ENCODE peak calls at places on chromosomes 7 and 10, in four cellular contexts. I, Q, W and Y are unnamed samples.

GRCh38 chr7:105268056-105268455 is 120.7 kb downstream of the SRPK2 start:
- DNase-seq in I (peak), Q (no peak), W (no peak), Y (peak)

GRCh38 chr7:101970047-101970585 is 152.7 kb downstream of the CUX1 start:
- DNase-seq in W (no peak), Q (no peak), I (no peak), Y (no peak)

GRCh38 chr7:76225379-76225778 is 23.7 kb downstream of the SRRM3 start:
- DNase-seq in I (peak), W (peak), Q (peak), Y (peak)

GRCh38 chr10:49382826-49383225 is 13.1 kb downstream of the DRGX start:
- DNase-seq in Q (no peak), W (no peak), I (no peak), Y (no peak)

GRCh38 chr10:72455889-72456588 is 101.3 kb upstream of the DNAJB12 start:
- DNase-seq in W (no peak), I (peak), Q (no peak), Y (peak)

GRCh38 chr10:5832946-5833345 is 19.7 kb upstream of the GDI2 start:
- DNase-seq in I (no peak), W (no peak), Q (no peak), Y (no peak)

GRCh38 chr7:153457796-153458195 is 594.4 kb upstream of the DPP6 start:
- DNase-seq in W (no peak), I (no peak), Q (no peak), Y (no peak)

GRCh38 chr7:64875658-64876406 is 27.2 kb upstream of the ZNF273 start:
- DNase-seq in W (no peak), I (no peak), Q (no peak), Y (no peak)

GRCh38 chr7:23971031-23971430 is 261.0 kb downstream of the STK31 start:
- DNase-seq in I (no peak), W (no peak), Q (no peak), Y (no peak)

GRCh38 chr10:88923525-88923924 is 29.0 kb downstream of the ACTA2 start:
- DNase-seq in I (peak), W (no peak), Q (no peak), Y (no peak)

GRCh38 chr7:98969386-98969785 is 91.1 kb downstream of the TRRAP start:
- DNase-seq in I (no peak), W (no peak), Q (no peak), Y (no peak)

GRCh38 chr7:17559388-17559787 is 260.9 kb downstream of the AHR start:
- DNase-seq in Q (no peak), I (peak), W (no peak), Y (peak)

GRCh38 chr7:112892263-112892662 is 102.1 kb upstream of the TMEM168 start:
- DNase-seq in W (no peak), I (peak), Q (no peak), Y (peak)

GRCh38 chr10:3779146-3779707 is 5.8 kb downstream of the KLF6 start:
- DNase-seq in Q (no peak), W (peak), I (peak), Y (peak)

GRCh38 chr10:44961231-44961571 is 1.6 kb downstream of the RASSF4 start:
- DNase-seq in W (peak), I (no peak), Q (no peak), Y (no peak)

GRCh38 chr10:64350665-64351064 is 829.5 kb downstream of the REEP3 start:
- DNase-seq in W (no peak), I (no peak), Q (no peak), Y (no peak)

GRCh38 chr7:41637051-41637450 is 65.8 kb downstream of the INHBA start:
- DNase-seq in Q (no peak), W (no peak), I (peak), Y (no peak)

GRCh38 chr7:136009488-136010079 is 32.4 kb upstream of the MTPN start:
- DNase-seq in Q (peak), W (no peak), I (peak), Y (peak)

GRCh38 chr7:128215739-128216138 is 25.3 kb upstream of the LEP start:
- DNase-seq in I (peak), Q (no peak), W (no peak), Y (no peak)

GRCh38 chr7:140324714-140325113 is 73.6 kb downstream of the SLC37A3 start:
- DNase-seq in I (no peak), Q (no peak), W (no peak), Y (no peak)

GRCh38 chr7:138091073-138091472 is 14.8 kb downstream of the AKR1D1 start:
- DNase-seq in W (no peak), I (no peak), Q (no peak), Y (no peak)

GRCh38 chr7:130891254-130892094 is 157.5 kb upstream of the KLF14 start:
- DNase-seq in Q (no peak), W (no peak), I (peak), Y (peak)

DNA sequence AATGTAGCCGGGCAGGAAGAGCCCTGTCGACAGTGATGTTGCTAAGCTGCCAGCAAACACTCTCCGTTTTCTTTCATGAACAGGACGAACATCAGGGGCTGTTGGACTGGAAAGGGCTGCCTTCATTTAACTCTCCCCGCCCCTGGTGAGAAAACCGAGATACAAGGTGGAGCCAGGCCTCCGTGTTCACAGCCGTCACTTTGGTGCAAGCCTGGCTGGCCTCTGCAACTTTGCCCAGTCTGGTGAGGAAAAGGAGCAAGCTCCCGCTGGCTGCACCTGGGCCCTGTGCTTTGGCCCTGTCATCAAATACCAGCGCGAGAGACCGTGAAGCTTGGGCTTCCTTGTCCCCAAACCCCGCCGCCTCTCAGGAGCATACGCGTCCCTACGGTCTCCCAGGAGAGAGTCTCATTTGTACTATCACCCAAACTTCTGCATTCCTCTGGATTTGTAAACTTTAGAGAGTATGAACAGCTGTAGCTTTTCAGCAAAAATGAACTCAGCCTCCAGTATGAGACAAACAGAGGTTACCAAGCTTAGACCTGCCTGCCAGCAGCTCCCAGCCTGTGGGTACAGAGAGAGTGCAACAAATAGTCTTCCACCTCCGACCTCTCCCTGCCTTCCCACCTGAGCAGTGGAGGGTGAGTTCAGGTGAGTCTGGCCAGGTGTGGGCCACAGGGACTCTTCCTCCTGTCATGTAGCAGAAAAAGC is 445.3 kb upstream of the MGMT start:
- DNase-seq in I (no peak), Q (peak), W (peak), Y (peak)
- H2AFZ ChIP-seq in I (no peak), Q (peak), W (no peak), Y (no peak)

GRCh38 chr10:86365346-86366032 is 1.1 kb downstream of the GRID1 start:
- DNase-seq in I (no peak), W (peak), Q (no peak), Y (peak)
- H3K18ac ChIP-seq in I (no peak), W (no peak), Q (peak), Y (peak)

GRCh38 chr10:13528138-13528874 is 508 bp downstream of the BEND7 start:
- DNase-seq in Q (no peak), I (no peak), W (no peak), Y (peak)
- H2AFZ ChIP-seq in Q (peak), I (peak), W (no peak), Y (peak)

DNA sequence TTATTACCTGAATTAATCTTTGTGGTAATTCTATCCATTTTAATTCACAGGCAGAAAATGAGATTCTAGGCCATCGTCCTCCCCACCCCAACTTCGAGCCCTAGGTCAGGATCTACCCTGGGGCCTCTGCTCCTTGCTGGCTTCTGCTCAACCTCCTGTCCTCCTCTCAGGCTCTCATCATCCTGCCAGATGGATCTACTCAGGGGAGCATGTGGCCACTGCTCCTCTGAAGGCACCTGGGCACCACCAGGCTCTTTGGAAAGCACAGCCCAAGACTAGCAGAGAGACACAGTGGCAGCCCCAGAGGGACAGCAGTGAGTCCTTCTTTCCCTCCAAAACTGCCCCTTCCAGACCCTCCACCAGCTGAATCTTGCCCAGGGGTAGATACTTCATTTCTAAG is 248.2 kb downstream of the TCERG1L start:
- DNase-seq in Q (no peak), I (no peak), W (no peak), Y (no peak)
- H3K18ac ChIP-seq in Q (peak), I (no peak), W (no peak), Y (no peak)

GRCh38 chr10:126387931-126388911 is at the start of gene ADAM12:
- DNase-seq in I (peak), W (peak), Q (peak), Y (peak)
- H2AFZ ChIP-seq in I (peak), W (peak), Q (peak), Y (peak)

GRCh38 chr7:122556873-122557542 is 141.9 kb downstream of the RNF133 start:
- DNase-seq in I (no peak), Q (peak), W (no peak), Y (no peak)

GRCh38 chr7:122561326-122561725 is 137.6 kb downstream of the RNF133 start:
- DNase-seq in W (no peak), Q (no peak), I (no peak), Y (no peak)
- H3K18ac ChIP-seq in W (no peak), Q (no peak), I (no peak), Y (no peak)

DNA sequence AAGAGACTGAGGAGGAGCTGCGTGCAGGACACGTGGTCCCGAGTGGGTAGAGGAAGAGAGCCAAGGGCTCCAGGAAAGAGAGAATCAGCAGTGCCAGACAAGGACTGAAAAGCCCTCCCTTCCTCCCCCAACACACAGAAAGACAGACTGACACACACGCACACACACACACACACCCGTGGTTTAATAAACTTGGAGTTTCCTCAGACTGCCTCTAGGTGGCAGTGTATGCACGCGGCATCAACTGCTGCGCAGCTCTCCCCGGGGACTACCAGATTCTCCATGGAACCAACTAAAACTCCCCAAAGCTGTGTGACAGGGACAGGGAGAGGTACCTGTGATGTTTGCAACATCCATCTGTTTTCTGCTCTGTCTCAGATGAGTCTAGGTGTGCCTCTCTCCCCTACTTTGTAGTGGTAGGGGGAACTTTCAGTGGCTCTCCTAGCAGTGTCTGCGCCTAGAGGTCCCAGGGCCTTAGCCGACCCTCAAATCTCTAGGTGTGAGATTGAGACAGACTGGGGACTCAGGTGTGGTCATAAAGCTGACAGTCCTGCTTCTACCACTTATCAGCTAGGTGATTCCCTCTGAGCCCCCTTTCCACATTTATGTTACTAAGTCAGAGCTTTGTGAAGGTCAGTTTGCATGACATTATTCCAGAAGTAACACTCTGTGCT is 9.3 kb upstream of the TSPAN14 start:
- DNase-seq in Q (peak), W (peak), I (peak), Y (peak)
- H2AFZ ChIP-seq in Q (peak), W (no peak), I (peak), Y (peak)

GRCh38 chr7:563629-564170 is 44.1 kb upstream of the PDGFA start:
- DNase-seq in W (no peak), Q (no peak), I (no peak), Y (no peak)

GRCh38 chr7:562394-562675 is 42.7 kb upstream of the PDGFA start:
- DNase-seq in I (no peak), Q (no peak), W (no peak), Y (no peak)

GRCh38 chr7:560966-561630 is 41.5 kb upstream of the PDGFA start:
- DNase-seq in W (no peak), Q (no peak), I (no peak), Y (no peak)

GRCh38 chr7:562789-563628 is 43.4 kb upstream of the PDGFA start:
- DNase-seq in I (no peak), W (no peak), Q (no peak), Y (no peak)

DNA sequence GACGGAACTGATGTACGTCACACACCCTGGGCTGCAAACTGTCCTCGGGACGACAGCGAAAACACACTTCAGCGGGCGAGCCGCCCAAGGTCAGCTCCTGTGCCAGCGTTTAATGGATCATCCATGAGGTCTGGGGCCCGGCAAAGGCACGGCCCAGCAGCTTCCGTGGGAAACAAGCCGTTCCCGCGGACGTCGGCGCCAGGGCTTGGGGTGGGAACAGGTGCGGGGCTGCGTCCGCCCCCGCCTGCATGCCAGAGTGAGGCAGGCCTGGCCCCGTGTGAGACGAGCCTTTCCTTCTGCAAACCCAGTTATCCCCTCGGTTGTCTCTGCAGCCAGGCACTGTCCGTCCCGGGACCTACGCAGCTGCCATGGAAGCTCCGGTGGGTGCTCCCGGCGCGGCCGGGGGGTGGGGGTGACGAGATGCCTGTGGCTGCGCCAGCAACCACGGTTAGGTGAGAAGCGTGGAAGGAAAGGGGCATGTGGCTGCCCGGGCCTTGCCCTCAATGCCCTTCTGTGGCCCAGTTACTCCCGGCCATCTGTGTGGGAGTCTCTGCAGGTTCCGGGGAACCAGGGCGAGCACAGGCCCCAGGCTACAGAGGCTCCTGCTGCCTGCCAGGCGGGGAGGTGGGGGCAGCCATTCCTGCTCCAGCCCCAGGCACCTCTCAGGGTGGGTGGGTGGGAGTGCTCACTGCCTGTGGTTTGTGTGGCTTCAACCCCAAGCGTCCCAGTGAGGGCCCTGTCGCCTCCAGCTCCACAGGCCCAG is 42.2 kb upstream of the PDGFA start:
- DNase-seq in W (no peak), Q (no peak), I (no peak), Y (no peak)
- H3K18ac ChIP-seq in W (no peak), Q (peak), I (no peak), Y (no peak)